ENCODE peak calls at places on chromosomes 2 and 18, in seven cellular contexts. T, I, K, V, O, H and Z are unnamed samples.

GRCh38 chr2:6412533-6413085 is 453.1 kb downstream of the CMPK2 start:
- DNase-seq in V (no peak), K (no peak), H (no peak), I (no peak), O (no peak), T (peak), Z (no peak)

GRCh38 chr2:60553992-60554648 is 666 bp upstream of the BCL11A start:
- DNase-seq in I (no peak), H (peak), K (no peak), T (peak), V (peak), O (no peak), Z (no peak)

GRCh38 chr2:36461039-36461681 is 105.6 kb downstream of the CRIM1 start:
- DNase-seq in H (no peak), K (no peak), T (peak), V (peak), O (peak), I (no peak), Z (peak)

GRCh38 chr2:139007130-139007529 is 226.9 kb upstream of the NXPH2 start:
- DNase-seq in I (no peak), K (no peak), T (no peak), H (no peak), V (no peak), O (no peak), Z (no peak)

GRCh38 chr2:160574472-160575140 is 81.0 kb upstream of the RBMS1 start:
- DNase-seq in O (no peak), K (no peak), I (no peak), H (no peak), V (peak), T (peak), Z (peak)

GRCh38 chr2:36392854-36393253 is 37.3 kb downstream of the CRIM1 start:
- DNase-seq in I (no peak), O (no peak), H (no peak), T (no peak), V (no peak), K (no peak), Z (no peak)

GRCh38 chr2:19176977-19177376 is 181.4 kb downstream of the OSR1 start:
- DNase-seq in V (peak), K (no peak), T (no peak), O (no peak), I (no peak), H (no peak), Z (no peak)

GRCh38 chr2:46364797-46365457 is 67.7 kb downstream of the EPAS1 start:
- DNase-seq in O (peak), V (peak), H (peak), K (peak), I (no peak), T (peak), Z (no peak)

GRCh38 chr2:85184231-85184630 is 51.0 kb downstream of the TCF7L1 start:
- DNase-seq in V (no peak), O (no peak), I (no peak), H (no peak), T (no peak), K (no peak), Z (no peak)

GRCh38 chr2:221568299-221568698 is 3.8 kb downstream of the EPHA4 start:
- DNase-seq in V (no peak), T (no peak), H (no peak), K (no peak), O (no peak), I (no peak), Z (no peak)

GRCh38 chr2:189540551-189540950 is 40.0 kb downstream of the SLC40A1 start:
- DNase-seq in T (no peak), O (no peak), H (no peak), K (no peak), I (no peak), V (no peak), Z (no peak)

GRCh38 chr2:172097557-172098131 is 5.1 kb downstream of the DLX2 start:
- DNase-seq in K (no peak), I (no peak), O (no peak), H (no peak), V (peak), T (no peak), Z (no peak)

GRCh38 chr2:175002547-175003274 is 2.5 kb downstream of the CHN1 start:
- DNase-seq in O (no peak), H (no peak), K (no peak), I (no peak), V (no peak), T (no peak), Z (no peak)

GRCh38 chr2:692767-693166 is 15.6 kb upstream of the TMEM18 start:
- DNase-seq in K (no peak), I (no peak), V (no peak), O (no peak), T (no peak), H (no peak), Z (no peak)

GRCh38 chr2:12816379-12817306 is 99.9 kb downstream of the TRIB2 start:
- DNase-seq in O (no peak), K (no peak), T (peak), V (peak), I (no peak), H (no peak), Z (no peak)

GRCh38 chr2:173571021-173571821 is 216.5 kb downstream of the CDCA7 start:
- DNase-seq in H (peak), I (no peak), O (no peak), V (peak), T (peak), K (no peak), Z (no peak)

GRCh38 chr18:49853436-49853835 is 40.1 kb upstream of the ACAA2 start:
- DNase-seq in V (no peak), O (no peak), T (no peak), I (no peak), K (no peak), H (no peak), Z (no peak)

GRCh38 chr2:213152065-213152794 is 818 bp upstream of the IKZF2 start:
- DNase-seq in I (no peak), H (peak), V (peak), T (peak), O (peak), K (peak), Z (peak)

GRCh38 chr2:200165687-200166086 is 140.8 kb upstream of the SPATS2L start:
- DNase-seq in I (no peak), H (no peak), O (no peak), K (no peak), T (no peak), V (no peak), Z (no peak)

GRCh38 chr2:150644298-150645067 is 157.0 kb upstream of the RND3 start:
- DNase-seq in I (no peak), V (peak), O (no peak), H (no peak), K (no peak), T (peak), Z (no peak)

GRCh38 chr2:88896971-88897370 is 205.5 kb downstream of the RPIA start:
- DNase-seq in K (no peak), T (no peak), I (no peak), V (no peak), O (no peak), H (no peak), Z (no peak)

GRCh38 chr2:219286436-219287115 is 7.4 kb downstream of the DNAJB2 start:
- DNase-seq in H (no peak), I (peak), O (no peak), T (no peak), V (no peak), K (no peak), Z (no peak)

GRCh38 chr2:226953826-226954225 is 118.0 kb downstream of the RHBDD1 start:
- DNase-seq in O (no peak), H (no peak), T (no peak), V (no peak), I (no peak), K (no peak), Z (no peak)

GRCh38 chr2:224843141-224843540 is 127.0 kb upstream of the CCDC195 start:
- DNase-seq in H (no peak), V (peak), T (peak), I (no peak), K (no peak), O (no peak), Z (no peak)

GRCh38 chr2:79235135-79235534 is 75.6 kb upstream of the REG3A start:
- DNase-seq in V (no peak), H (peak), K (no peak), I (no peak), T (no peak), O (no peak), Z (no peak)

GRCh38 chr2:157460384-157460837 is 16.5 kb upstream of the CYTIP start:
- DNase-seq in V (peak), T (peak), O (peak), I (no peak), H (no peak), K (no peak), Z (no peak)

GRCh38 chr2:136248242-136248641 is 130.3 kb upstream of the CXCR4 start:
- DNase-seq in O (no peak), I (no peak), T (peak), H (no peak), K (no peak), V (no peak), Z (peak)

GRCh38 chr2:98935777-98936132 is 270 bp downstream of the CRACDL start:
- DNase-seq in O (no peak), V (no peak), H (no peak), I (no peak), K (no peak), T (no peak), Z (no peak)

GRCh38 chr2:31475692-31476091 is 61.1 kb upstream of the XDH start:
- DNase-seq in K (no peak), T (no peak), H (no peak), V (peak), I (no peak), O (peak), Z (peak)

GRCh38 chr2:181813963-181814565 is 77.5 kb upstream of the ITPRID2 start:
- DNase-seq in V (peak), H (no peak), K (no peak), I (no peak), T (peak), O (no peak), Z (peak)

GRCh38 chr2:241803387-241804325 is 5.3 kb upstream of the NEU4 start:
- DNase-seq in K (peak), O (peak), T (no peak), H (peak), I (no peak), V (peak), Z (no peak)

GRCh38 chr2:204738721-204739120 is 193.4 kb downstream of the PARD3B start:
- DNase-seq in H (no peak), I (no peak), K (no peak), V (peak), O (no peak), T (no peak), Z (peak)

GRCh38 chr2:24238158-24238557 is 63.3 kb downstream of the FAM228A start:
- DNase-seq in K (no peak), V (no peak), O (no peak), T (no peak), I (no peak), H (no peak), Z (no peak)

GRCh38 chr2:886072-887022 is 64.3 kb upstream of the SNTG2 start:
- DNase-seq in V (no peak), O (no peak), I (no peak), K (no peak), T (no peak), H (no peak), Z (no peak)

GRCh38 chr2:219736196-219736595 is 108.8 kb downstream of the SLC4A3 start:
- DNase-seq in V (peak), T (peak), I (no peak), O (peak), H (peak), K (no peak), Z (peak)

GRCh38 chr2:149768320-149768799 is 180.8 kb upstream of the MMADHC start:
- DNase-seq in K (no peak), I (no peak), O (peak), T (peak), V (peak), H (no peak), Z (no peak)

GRCh38 chr18:22558945-22559385 is 141.2 kb upstream of the CTAGE1 start:
- DNase-seq in V (peak), T (peak), O (no peak), K (no peak), I (no peak), H (no peak), Z (no peak)